ENCODE peak calls at places on chromosomes 7 and 10, in six cellular contexts. N is A549; G is central memory CD8-positive, alpha-beta T cell; O is HT1080; L is bronchial epithelial cell; R is central memory CD4-positive, alpha-beta T cell. X is an unnamed sample.

GRCh38 chr10:92699518-92700272 is 9.9 kb downstream of the HHEX start:
- DNase-seq in L (no peak), O (no peak), N (peak), R (peak), G (no peak), X (peak)

GRCh38 chr10:68179016-68179415 is 52.9 kb downstream of the ATOH7 start:
- DNase-seq in G (no peak), L (no peak), R (no peak), O (no peak), N (no peak), X (no peak)

GRCh38 chr7:24741691-24742639 is 15.3 kb downstream of the GSDME start:
- DNase-seq in N (peak), G (no peak), O (peak), L (peak), R (no peak), X (peak)

GRCh38 chr7:139958599-139959380 is 104.0 kb downstream of the PARP12 start:
- DNase-seq in R (no peak), O (no peak), N (no peak), G (no peak), L (peak), X (peak)

GRCh38 chr7:4738711-4739527 is 36.5 kb upstream of the AP5Z1 start:
- DNase-seq in G (no peak), N (peak), L (peak), R (no peak), O (peak), X (peak)

GRCh38 chr7:43637114-43637806 is 54.4 kb downstream of the STK17A start:
- DNase-seq in G (no peak), N (no peak), L (peak), R (peak), O (peak), X (peak)

GRCh38 chr10:70578371-70578947 is 24.1 kb downstream of the PRF1 start:
- DNase-seq in O (peak), L (peak), R (peak), G (peak), N (no peak), X (peak)

GRCh38 chr7:27784399-27785053 is 44.6 kb downstream of the TAX1BP1 start:
- DNase-seq in N (peak), R (peak), L (peak), O (peak), G (no peak), X (peak)

GRCh38 chr7:69517985-69518731 is 80.1 kb upstream of the AUTS2 start:
- DNase-seq in R (no peak), O (no peak), N (no peak), L (no peak), G (no peak), X (no peak)

GRCh38 chr7:30970594-30971094 is 6.9 kb downstream of the GHRHR start:
- DNase-seq in L (no peak), O (no peak), R (no peak), N (no peak), G (no peak), X (no peak)

GRCh38 chr10:124194199-124194824 is 100.9 kb upstream of the CHST15 start:
- DNase-seq in G (no peak), L (no peak), R (no peak), N (no peak), O (no peak), X (no peak)

GRCh38 chr7:111835066-111835465 is 272.8 kb upstream of the IMMP2L start:
- DNase-seq in O (peak), L (peak), G (no peak), R (no peak), N (no peak), X (peak)

GRCh38 chr7:19107392-19108147 is 9.9 kb downstream of the TWIST1 start:
- DNase-seq in R (no peak), O (no peak), N (no peak), G (no peak), L (peak), X (peak)

GRCh38 chr7:45610019-45610418 is 35.9 kb downstream of the ADCY1 start:
- DNase-seq in O (no peak), L (no peak), G (no peak), R (no peak), N (no peak), X (no peak)

GRCh38 chr7:91242097-91242846 is 22.0 kb upstream of the FZD1 start:
- DNase-seq in L (peak), R (no peak), O (no peak), G (no peak), N (no peak), X (peak)

GRCh38 chr7:16785316-16785715 is 19.5 kb downstream of the AGR2 start:
- DNase-seq in O (no peak), L (no peak), G (no peak), N (no peak), R (no peak), X (no peak)

GRCh38 chr10:985361-985760 is 2.9 kb upstream of the GTPBP4 start:
- DNase-seq in O (no peak), N (no peak), R (no peak), L (no peak), G (no peak), X (no peak)

GRCh38 chr7:71707041-71707440 is 575.1 kb downstream of the GALNT17 start:
- DNase-seq in O (no peak), G (no peak), L (no peak), N (no peak), R (no peak), X (no peak)

GRCh38 chr10:122267849-122268737 is 3.0 kb upstream of the BTBD16 start:
- DNase-seq in O (peak), L (peak), R (no peak), G (peak), N (peak), X (peak)

GRCh38 chr10:128884061-128884425 is 583.0 kb upstream of the MGMT start:
- DNase-seq in N (no peak), L (no peak), G (no peak), O (no peak), R (no peak), X (no peak)

GRCh38 chr7:70608229-70608628 is 523.7 kb upstream of the GALNT17 start:
- DNase-seq in L (no peak), O (peak), G (no peak), N (no peak), R (no peak), X (no peak)

X was measured in IMR-90.